ENCODE peak calls at places on chromosome 20, in six cellular contexts. One of them, this sample, is unnamed.

GRCh38 chr20:6632187-6632586 is 135.3 kb upstream of the BMP2 start:
- DNase-seq in NCI-H1930: no peak
- DNase-seq in H54: no peak
- DNase-seq in nephron progenitor cell: no peak
- DNase-seq in CD8-positive, alpha-beta T cell: no peak
- DNase-seq in fibroblast of mammary gland: peak
- DNase-seq in this sample: no peak

GRCh38 chr20:24766826-24767622 is 182.0 kb upstream of the CST7 start:
- DNase-seq in CD8-positive, alpha-beta T cell: no peak
- DNase-seq in H54: no peak
- DNase-seq in nephron progenitor cell: no peak
- DNase-seq in fibroblast of mammary gland: no peak
- DNase-seq in NCI-H1930: no peak
- DNase-seq in this sample: no peak

GRCh38 chr20:50980851-50981713 is 22.5 kb downstream of the MOCS3 start:
- DNase-seq in NCI-H1930: peak
- DNase-seq in CD8-positive, alpha-beta T cell: peak
- DNase-seq in fibroblast of mammary gland: peak
- DNase-seq in H54: no peak
- DNase-seq in nephron progenitor cell: peak
- DNase-seq in this sample: peak

GRCh38 chr20:22379472-22379871 is 204.9 kb downstream of the FOXA2 start:
- DNase-seq in H54: peak
- DNase-seq in NCI-H1930: no peak
- DNase-seq in CD8-positive, alpha-beta T cell: no peak
- DNase-seq in nephron progenitor cell: no peak
- DNase-seq in fibroblast of mammary gland: peak
- DNase-seq in this sample: no peak

GRCh38 chr20:51154708-51155690 is 132.1 kb upstream of the KCNG1 start:
- DNase-seq in NCI-H1930: no peak
- DNase-seq in fibroblast of mammary gland: no peak
- DNase-seq in H54: no peak
- DNase-seq in nephron progenitor cell: no peak
- DNase-seq in CD8-positive, alpha-beta T cell: no peak
- DNase-seq in this sample: no peak

GRCh38 chr20:53778041-53778516 is 184.4 kb upstream of the ZNF217 start:
- DNase-seq in NCI-H1930: no peak
- DNase-seq in nephron progenitor cell: no peak
- DNase-seq in fibroblast of mammary gland: no peak
- DNase-seq in H54: no peak
- DNase-seq in CD8-positive, alpha-beta T cell: no peak
- DNase-seq in this sample: no peak

GRCh38 chr20:25532015-25532751 is 53.1 kb downstream of the NINL start:
- DNase-seq in CD8-positive, alpha-beta T cell: no peak
- DNase-seq in fibroblast of mammary gland: no peak
- DNase-seq in H54: no peak
- DNase-seq in NCI-H1930: no peak
- DNase-seq in nephron progenitor cell: no peak
- DNase-seq in this sample: no peak

GRCh38 chr20:48841861-48842529 is 14.2 kb upstream of the PREX1 start:
- DNase-seq in CD8-positive, alpha-beta T cell: no peak
- DNase-seq in fibroblast of mammary gland: peak
- DNase-seq in nephron progenitor cell: no peak
- DNase-seq in NCI-H1930: no peak
- DNase-seq in H54: peak
- DNase-seq in this sample: no peak

GRCh38 chr20:3808141-3808479 is 12.0 kb downstream of the CDC25B start:
- DNase-seq in NCI-H1930: no peak
- DNase-seq in nephron progenitor cell: no peak
- DNase-seq in H54: peak
- DNase-seq in fibroblast of mammary gland: peak
- DNase-seq in CD8-positive, alpha-beta T cell: no peak
- DNase-seq in this sample: no peak

GRCh38 chr20:59525500-59526241 is 78.7 kb upstream of the PHACTR3 start:
- DNase-seq in nephron progenitor cell: peak
- DNase-seq in NCI-H1930: peak
- DNase-seq in H54: peak
- DNase-seq in fibroblast of mammary gland: peak
- DNase-seq in CD8-positive, alpha-beta T cell: no peak
- DNase-seq in this sample: peak

GRCh38 chr20:60254901-60255411 is 296.7 kb downstream of the CDH26 start:
- DNase-seq in CD8-positive, alpha-beta T cell: no peak
- DNase-seq in fibroblast of mammary gland: peak
- DNase-seq in nephron progenitor cell: no peak
- DNase-seq in H54: peak
- DNase-seq in NCI-H1930: no peak
- DNase-seq in this sample: no peak

GRCh38 chr20:36572701-36573102 is 695 bp upstream of the TGIF2 start:
- DNase-seq in NCI-H1930: no peak
- DNase-seq in fibroblast of mammary gland: peak
- DNase-seq in nephron progenitor cell: no peak
- DNase-seq in CD8-positive, alpha-beta T cell: peak
- DNase-seq in H54: no peak
- DNase-seq in this sample: peak

GRCh38 chr20:31489152-31489551 is 14.1 kb downstream of the REM1 start:
- DNase-seq in nephron progenitor cell: no peak
- DNase-seq in fibroblast of mammary gland: no peak
- DNase-seq in CD8-positive, alpha-beta T cell: no peak
- DNase-seq in H54: no peak
- DNase-seq in NCI-H1930: no peak
- DNase-seq in this sample: no peak

GRCh38 chr20:910132-910839 is 5.8 kb downstream of the ANGPT4 start:
- DNase-seq in fibroblast of mammary gland: no peak
- DNase-seq in NCI-H1930: no peak
- DNase-seq in CD8-positive, alpha-beta T cell: no peak
- DNase-seq in nephron progenitor cell: peak
- DNase-seq in H54: no peak
- DNase-seq in this sample: no peak

GRCh38 chr20:53621482-53622246 is 28.0 kb upstream of the ZNF217 start:
- DNase-seq in CD8-positive, alpha-beta T cell: no peak
- DNase-seq in H54: peak
- DNase-seq in fibroblast of mammary gland: peak
- DNase-seq in nephron progenitor cell: no peak
- DNase-seq in NCI-H1930: no peak
- DNase-seq in this sample: peak

GRCh38 chr20:40648505-40649072 is 40.4 kb downstream of the MAFB start:
- DNase-seq in H54: no peak
- DNase-seq in CD8-positive, alpha-beta T cell: no peak
- DNase-seq in nephron progenitor cell: no peak
- DNase-seq in fibroblast of mammary gland: no peak
- DNase-seq in NCI-H1930: no peak
- DNase-seq in this sample: no peak

GRCh38 chr20:46311039-46311650 is 2.8 kb upstream of the CDH22 start:
- DNase-seq in fibroblast of mammary gland: no peak
- DNase-seq in NCI-H1930: no peak
- DNase-seq in H54: no peak
- DNase-seq in nephron progenitor cell: no peak
- DNase-seq in CD8-positive, alpha-beta T cell: no peak
- DNase-seq in this sample: no peak

GRCh38 chr20:21719592-21720214 is 14.2 kb downstream of the PAX1 start:
- DNase-seq in fibroblast of mammary gland: peak
- DNase-seq in nephron progenitor cell: peak
- DNase-seq in CD8-positive, alpha-beta T cell: peak
- DNase-seq in H54: no peak
- DNase-seq in NCI-H1930: peak
- DNase-seq in this sample: peak

GRCh38 chr20:63456429-63457284 is 15.8 kb downstream of the KCNQ2 start:
- DNase-seq in NCI-H1930: no peak
- DNase-seq in fibroblast of mammary gland: no peak
- DNase-seq in CD8-positive, alpha-beta T cell: no peak
- DNase-seq in nephron progenitor cell: no peak
- DNase-seq in H54: no peak
- DNase-seq in this sample: no peak

GRCh38 chr20:36925234-36925633 is 26.3 kb downstream of the SAMHD1 start:
- DNase-seq in H54: no peak
- DNase-seq in nephron progenitor cell: no peak
- DNase-seq in fibroblast of mammary gland: no peak
- DNase-seq in CD8-positive, alpha-beta T cell: no peak
- DNase-seq in NCI-H1930: no peak
- DNase-seq in this sample: no peak

GRCh38 chr20:61360296-61360695 is 108.2 kb downstream of the CDH4 start:
- DNase-seq in CD8-positive, alpha-beta T cell: no peak
- DNase-seq in fibroblast of mammary gland: no peak
- DNase-seq in nephron progenitor cell: no peak
- DNase-seq in H54: no peak
- DNase-seq in NCI-H1930: no peak
- DNase-seq in this sample: no peak

GRCh38 chr20:56627122-56628014 is 1.7 kb upstream of the TFAP2C start:
- DNase-seq in nephron progenitor cell: peak
- DNase-seq in H54: no peak
- DNase-seq in CD8-positive, alpha-beta T cell: no peak
- DNase-seq in NCI-H1930: no peak
- DNase-seq in fibroblast of mammary gland: no peak
- DNase-seq in this sample: no peak

This sample was measured in Kasumi-1.